ENCODE peak calls at places on chromosomes 2 and 18, in nine cellular contexts. J is endothelial cell of umbilical vein, S is stomach, B is sigmoid colon, G is esophagus muscularis mucosa, F is prostate gland, C is spleen, T is HL-60, H is HCT116. R is an unnamed sample.

GRCh38 chr2:164784376-164784775 is 57.2 kb downstream of the COBLL1 start:
- DNase-seq in J (peak), S (no peak), B (no peak), G (no peak), F (no peak), C (no peak), T (no peak), H (no peak), R (no peak)

GRCh38 chr2:240876475-240877251 is 8.0 kb downstream of the AGXT start:
- DNase-seq in J (no peak), S (peak), B (no peak), G (no peak), F (no peak), C (peak), T (no peak), H (no peak), R (no peak)

GRCh38 chr2:96325038-96325883 is at the start of gene ITPRIPL1:
- DNase-seq in J (peak), S (no peak), B (peak), G (no peak), F (no peak), C (peak), T (no peak), H (no peak), R (peak)

GRCh38 chr2:1884933-1885580 is 140.7 kb upstream of the PXDN start:
- DNase-seq in J (peak), S (no peak), B (no peak), G (no peak), F (no peak), C (no peak), T (no peak), H (no peak), R (no peak)

GRCh38 chr2:25305809-25306208 is 35.9 kb downstream of the DNMT3A start:
- DNase-seq in J (no peak), S (no peak), B (no peak), G (no peak), F (no peak), C (no peak), T (no peak), H (no peak), R (no peak)

GRCh38 chr2:231425291-231425810 is 29.8 kb downstream of the B3GNT7 start:
- DNase-seq in J (no peak), S (no peak), B (no peak), G (no peak), F (no peak), C (peak), T (no peak), H (no peak), R (no peak)

GRCh38 chr2:69989422-69990128 is 28.1 kb upstream of the ASPRV1 start:
- DNase-seq in J (no peak), S (peak), B (peak), G (no peak), F (no peak), C (peak), T (no peak), H (no peak), R (no peak)

GRCh38 chr18:6624729-6625308 is 104.7 kb upstream of the ARHGAP28 start:
- DNase-seq in J (peak), S (no peak), B (no peak), G (no peak), F (no peak), C (no peak), T (no peak), H (no peak), R (no peak)

GRCh38 chr2:62309465-62310091 is 113.7 kb downstream of the B3GNT2 start:
- DNase-seq in J (peak), S (no peak), B (no peak), G (no peak), F (no peak), C (no peak), T (peak), H (no peak), R (no peak)

GRCh38 chr2:234203135-234203984 is 152.9 kb downstream of the SPP2 start:
- DNase-seq in J (peak), S (no peak), B (no peak), G (peak), F (peak), C (no peak), T (no peak), H (peak), R (no peak)

GRCh38 chr2:1402064-1402463 is 11.2 kb upstream of the TPO start:
- DNase-seq in J (no peak), S (no peak), B (no peak), G (no peak), F (no peak), C (no peak), T (no peak), H (no peak), R (no peak)

GRCh38 chr2:12932192-12932591 is 215.5 kb downstream of the TRIB2 start:
- DNase-seq in J (no peak), S (no peak), B (no peak), G (no peak), F (no peak), C (no peak), T (no peak), H (no peak), R (no peak)

GRCh38 chr2:53490659-53491058 is 276.9 kb upstream of the CHAC2 start:
- DNase-seq in J (no peak), S (no peak), B (peak), G (no peak), F (no peak), C (no peak), T (no peak), H (no peak), R (peak)

GRCh38 chr2:185833864-185834263 is 95.3 kb downstream of the FSIP2 start:
- DNase-seq in J (no peak), S (no peak), B (no peak), G (no peak), F (no peak), C (no peak), T (no peak), H (no peak), R (no peak)

GRCh38 chr18:59033361-59033760 is 106.3 kb upstream of the SEC11C start:
- DNase-seq in J (no peak), S (no peak), B (no peak), G (no peak), F (no peak), C (no peak), T (no peak), H (no peak), R (no peak)
- TF ChIP-seq CTCF in J (no peak), S (no peak), B (no peak), G (no peak), F (no peak), C (no peak), T (no peak), H (no peak), R (no peak)

DNA sequence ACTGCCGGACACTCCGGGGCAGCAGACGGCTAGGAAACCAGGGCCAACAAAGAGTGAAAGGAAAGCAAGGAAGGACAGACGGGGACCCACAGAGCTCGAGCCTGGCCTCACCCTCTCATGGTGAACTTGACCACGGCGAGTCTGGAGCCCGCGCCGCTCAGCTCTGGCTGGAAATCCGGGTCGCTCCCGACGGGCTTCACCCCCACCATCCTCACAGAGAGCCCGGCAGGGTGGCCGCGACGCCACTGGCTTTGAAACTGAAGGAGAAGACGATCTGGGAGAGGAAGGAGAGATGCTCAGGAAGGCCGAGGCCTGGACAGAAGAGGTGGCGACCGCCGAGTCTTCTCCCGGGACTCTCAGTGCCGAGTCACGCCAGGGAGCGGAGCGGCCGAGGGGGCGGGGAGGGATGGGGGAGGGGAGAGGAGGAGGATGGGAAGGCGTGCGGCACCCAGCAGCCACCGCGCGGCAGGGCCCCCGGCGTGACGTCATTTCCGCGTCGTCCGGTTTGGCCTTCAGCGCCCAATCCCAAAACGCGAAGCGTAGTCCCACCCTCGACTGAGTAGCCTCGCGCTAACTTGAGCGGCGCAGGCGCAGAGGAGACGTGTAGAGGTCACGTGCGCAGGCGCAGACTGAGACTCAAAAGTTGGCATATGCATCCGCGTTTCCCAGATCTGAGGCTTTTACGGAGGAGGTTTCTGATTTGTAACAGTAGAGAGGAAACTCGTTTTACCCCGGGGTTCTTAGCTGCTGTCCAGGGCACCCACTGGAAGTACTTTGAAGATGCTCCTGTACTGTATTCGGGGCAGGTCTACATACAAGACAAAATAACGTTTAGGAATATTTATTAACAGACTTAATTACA is at the start of gene TXNL1:
- DNase-seq in J (peak), S (peak), B (peak), G (peak), F (peak), C (peak), T (peak), H (peak), R (peak)
- TF ChIP-seq POLR2AphosphoS5 in J (peak), S (peak), B (peak), G (peak), F (peak), C (peak), T (peak), H (peak), R (peak)

GRCh38 chr2:85558160-85558559 is 3.1 kb downstream of the GGCX start:
- DNase-seq in J (no peak), S (no peak), B (no peak), G (no peak), F (no peak), C (no peak), T (no peak), H (no peak), R (no peak)

GRCh38 chr2:85557130-85557529 is 4.2 kb downstream of the GGCX start:
- DNase-seq in J (no peak), S (no peak), B (no peak), G (no peak), F (no peak), C (no peak), T (no peak), H (no peak), R (no peak)

GRCh38 chr2:85564144-85564563 is 2.9 kb upstream of the GGCX start:
- DNase-seq in J (no peak), S (no peak), B (no peak), G (no peak), F (no peak), C (no peak), T (peak), H (no peak), R (no peak)

GRCh38 chr2:85560812-85561279 is 447 bp downstream of the GGCX start:
- DNase-seq in J (no peak), S (no peak), B (no peak), G (no peak), F (no peak), C (no peak), T (no peak), H (no peak), R (no peak)

GRCh38 chr2:85561280-85562212 is at the start of gene GGCX:
- DNase-seq in J (peak), S (peak), B (peak), G (peak), F (peak), C (peak), T (peak), H (peak), R (peak)
- TF ChIP-seq CTCF in J (peak), S (peak), B (no peak), G (peak), F (peak), C (peak), T (no peak), H (no peak), R (peak)

GRCh38 chr2:131046580-131047274 is 46.5 kb downstream of the FAM168B start:
- DNase-seq in J (no peak), S (peak), B (peak), G (no peak), F (no peak), C (peak), T (no peak), H (no peak), R (no peak)
- TF ChIP-seq POLR2AphosphoS5 in J (no peak), S (no peak), B (no peak), G (no peak), F (no peak), C (peak), T (peak), H (no peak), R (no peak)

GRCh38 chr2:129881786-129882396 is 97.6 kb upstream of the RAB6C start:
- DNase-seq in J (no peak), S (no peak), B (no peak), G (no peak), F (no peak), C (no peak), T (no peak), H (no peak), R (no peak)
- TF ChIP-seq CTCF in J (no peak), S (no peak), B (no peak), G (no peak), F (no peak), C (no peak), T (no peak), H (no peak), R (no peak)

GRCh38 chr2:160281213-160281612 is 81.1 kb upstream of the ITGB6 start:
- DNase-seq in J (no peak), S (no peak), B (no peak), G (no peak), F (no peak), C (no peak), T (no peak), H (no peak), R (no peak)

GRCh38 chr2:160278889-160279196 is 78.8 kb upstream of the ITGB6 start:
- DNase-seq in J (peak), S (no peak), B (no peak), G (no peak), F (no peak), C (no peak), T (no peak), H (no peak), R (no peak)

GRCh38 chr2:160282063-160282580 is 82.0 kb upstream of the ITGB6 start:
- DNase-seq in J (no peak), S (no peak), B (no peak), G (no peak), F (no peak), C (no peak), T (peak), H (no peak), R (no peak)

GRCh38 chr2:160278101-160278888 is 78.2 kb upstream of the ITGB6 start:
- DNase-seq in J (peak), S (no peak), B (no peak), G (no peak), F (no peak), C (no peak), T (no peak), H (no peak), R (no peak)

DNA sequence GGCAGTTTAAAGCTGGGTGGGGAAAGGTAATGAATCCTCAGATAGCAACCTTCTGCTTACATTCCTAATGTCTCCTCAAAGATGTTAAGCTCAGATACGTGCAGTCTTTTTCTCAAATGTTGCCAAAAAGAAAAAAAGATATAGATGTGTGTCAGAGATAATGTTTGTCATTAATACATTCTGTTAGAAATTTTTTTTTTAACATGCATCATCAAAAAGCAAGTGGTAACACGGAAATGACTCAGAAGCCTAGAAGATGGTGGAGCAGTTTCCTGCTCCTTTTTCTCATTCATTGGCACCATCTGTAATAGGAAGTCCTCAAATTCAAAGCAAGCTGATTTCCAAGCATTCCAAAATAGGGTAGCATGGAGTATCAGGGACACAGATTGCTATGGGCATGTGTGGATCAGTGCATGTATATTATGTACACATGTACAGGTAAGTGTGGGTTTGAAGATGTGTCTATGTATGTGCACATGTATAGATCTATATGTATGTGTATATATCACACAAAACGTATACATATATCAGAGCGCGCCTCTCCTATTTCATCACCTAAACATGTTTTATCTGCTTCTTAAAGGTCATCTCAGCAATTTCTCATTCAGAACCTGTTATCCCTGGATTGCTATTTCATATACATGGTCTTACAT is 79.9 kb upstream of the ITGB6 start:
- DNase-seq in J (peak), S (no peak), B (no peak), G (no peak), F (no peak), C (no peak), T (no peak), H (no peak), R (no peak)
- TF ChIP-seq POLR2AphosphoS5 in J (peak), S (no peak), B (no peak), G (no peak), F (no peak), C (no peak), T (no peak), H (no peak), R (no peak)

GRCh38 chr18:31015715-31016459 is 26.7 kb downstream of the DSC3 start:
- DNase-seq in J (no peak), S (no peak), B (no peak), G (no peak), F (no peak), C (no peak), T (no peak), H (no peak), R (no peak)
- TF ChIP-seq CTCF in J (no peak), S (no peak), B (no peak), G (no peak), F (no peak), C (no peak), T (no peak), H (no peak), R (no peak)

R was measured in upper lobe of left lung.